ENCODE peak calls at places on chromosomes 6 and 20, in nine cellular contexts. Y is breast epithelium; P is hepatocyte; Q is upper lobe of right lung; Z is adrenal gland; S is naive thymus-derived CD4-positive, alpha-beta T cell; W is ovary; X is psoas muscle; G is uterus. U is an unnamed sample.
A peak's percentile ranks its signal among the peaks of the same experiment; 100 is the strongest.

GRCh38 chr6:11425431-11425871 is 112.1 kb upstream of the TMEM170B start:
- DNase-seq in P (no peak), W (no peak), Z (no peak), X (no peak), Q (no peak), G (no peak), S (no peak), Y (no peak), U (no peak)

GRCh38 chr20:54212226-54212625 is 4.3 kb downstream of the PFDN4 start:
- DNase-seq in P (no peak), S (no peak), W (no peak), Y (no peak), X (no peak), Z (no peak), G (no peak), Q (no peak), U (no peak)

GRCh38 chr20:49676581-49677291 is 36.9 kb downstream of the B4GALT5 start:
- DNase-seq in S (no peak), W (no peak), Q (no peak), G (no peak), P (no peak), X (no peak), Y (no peak), Z (no peak), U (no peak)

GRCh38 chr6:136703331-136703846 is 88.9 kb downstream of the MAP3K5 start:
- DNase-seq in Z (no peak), W (no peak), G (no peak), X (no peak), S (no peak), Y (no peak), P (no peak), Q (no peak), U (no peak)

GRCh38 chr20:48930035-48930434 is 8.5 kb downstream of the ARFGEF2 start:
- DNase-seq in Q (no peak), Z (no peak), S (no peak), P (no peak), X (no peak), Y (no peak), W (no peak), G (no peak), U (no peak)

GRCh38 chr6:145345094-145345493 is 390.2 kb downstream of the EPM2A start:
- DNase-seq in Q (no peak), S (no peak), G (no peak), P (no peak), Z (no peak), W (no peak), Y (no peak), X (no peak), U (no peak)

GRCh38 chr6:66376021-66376420 is 669.0 kb upstream of the EYS start:
- DNase-seq in P (no peak), G (no peak), W (no peak), X (no peak), S (no peak), Y (no peak), Q (no peak), Z (no peak), U (no peak)

GRCh38 chr6:125806813-125807212 is 16.1 kb downstream of the NCOA7 start:
- DNase-seq in S (no peak), Z (no peak), G (no peak), W (no peak), X (no peak), P (no peak), Q (no peak), Y (no peak), U (no peak)

GRCh38 chr6:70310063-70310694 is 7.3 kb upstream of the COL9A1 start:
- DNase-seq in G (no peak), W (no peak), Q (no peak), Y (no peak), P (peak; percentile 63), Z (no peak), X (no peak), S (peak; percentile 8), U (no peak)

GRCh38 chr6:39930540-39930939 is 3.7 kb downstream of the MOCS1 start:
- DNase-seq in G (no peak), P (no peak), Z (no peak), Q (no peak), X (no peak), W (no peak), Y (no peak), S (no peak), U (no peak)
- H3K27ac ChIP-seq in G (peak overlapping the region; percentile 30), P (no peak overlapping the region), Z (peak overlapping the region; percentile 47), Q (peak overlapping the region; percentile 49), X (peak overlapping the region; percentile 94), W (no peak overlapping the region), Y (peak overlapping the region; percentile 75), S (no peak overlapping the region), U (peak overlapping the region; percentile 12)

DNA sequence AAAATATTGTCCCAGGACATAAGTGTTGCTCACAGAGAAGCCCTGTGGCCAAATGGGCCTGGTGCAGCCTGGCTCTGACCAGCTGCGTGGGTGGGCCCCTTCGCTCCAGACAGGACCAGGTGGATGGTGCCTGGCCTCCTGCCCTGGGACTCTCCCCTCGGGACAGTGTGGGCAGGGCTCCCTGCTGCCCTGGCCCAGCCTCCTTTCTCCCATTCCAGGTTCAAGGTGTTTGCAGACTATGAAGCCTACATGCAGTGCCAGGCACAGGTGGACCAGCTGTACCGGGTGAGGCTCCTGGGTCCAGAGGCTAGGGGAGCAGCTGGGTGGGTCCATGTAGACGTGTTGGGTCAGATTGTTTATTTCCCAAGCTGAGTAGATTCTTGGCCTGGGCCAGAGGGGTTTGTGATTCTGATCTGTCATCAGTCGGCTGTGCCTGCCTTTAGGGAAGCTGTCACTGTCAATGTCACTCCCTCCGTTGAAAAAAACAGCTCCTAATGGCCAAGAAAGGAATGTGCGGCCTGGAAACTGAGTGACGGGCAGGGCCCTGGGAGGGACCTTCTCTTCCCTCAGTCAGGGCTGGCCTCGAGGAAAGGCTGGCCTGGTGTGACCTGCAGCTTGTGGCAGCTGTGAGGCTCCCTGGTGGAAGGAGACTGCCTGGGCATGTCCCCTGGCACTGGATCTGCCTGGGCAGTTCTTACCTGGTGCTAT is 47.7 kb downstream of the PYGB start:
- DNase-seq in P (no peak), Y (peak; percentile 61), G (no peak), X (peak; percentile 64), Q (no peak), W (no peak), S (no peak), Z (peak; percentile 92), U (no peak)
- H3K27ac ChIP-seq in P (peak overlapping the region; percentile 27), Y (peak overlapping the region; percentile 79), G (no peak overlapping the region), X (peak overlapping the region; percentile 84), Q (peak overlapping the region; percentile 40), W (no peak overlapping the region), S (no peak overlapping the region), Z (peak overlapping the region; percentile 81), U (peak overlapping the region; percentile 75)

GRCh38 chr6:4775591-4776492 is at the start of gene CDYL:
- DNase-seq in Q (peak; percentile 95), Z (peak; percentile 86), Y (peak; percentile 82), W (peak; percentile 89), P (peak; percentile 97), X (peak; percentile 91), S (peak; percentile 88), G (peak; percentile 89), U (peak; percentile 22)
- H3K27ac ChIP-seq in Q (peak within 1 kb of the TSS; percentile 71), Z (peak within 1 kb of the TSS; percentile 66), Y (peak within 1 kb of the TSS; percentile 94), W (peak within 1 kb of the TSS; percentile 42), P (peak within 1 kb of the TSS; percentile 95), X (peak within 1 kb of the TSS; percentile 75), S (peak within 1 kb of the TSS; percentile 63), G (peak within 1 kb of the TSS; percentile 92), U (peak within 1 kb of the TSS; percentile 96)

DNA sequence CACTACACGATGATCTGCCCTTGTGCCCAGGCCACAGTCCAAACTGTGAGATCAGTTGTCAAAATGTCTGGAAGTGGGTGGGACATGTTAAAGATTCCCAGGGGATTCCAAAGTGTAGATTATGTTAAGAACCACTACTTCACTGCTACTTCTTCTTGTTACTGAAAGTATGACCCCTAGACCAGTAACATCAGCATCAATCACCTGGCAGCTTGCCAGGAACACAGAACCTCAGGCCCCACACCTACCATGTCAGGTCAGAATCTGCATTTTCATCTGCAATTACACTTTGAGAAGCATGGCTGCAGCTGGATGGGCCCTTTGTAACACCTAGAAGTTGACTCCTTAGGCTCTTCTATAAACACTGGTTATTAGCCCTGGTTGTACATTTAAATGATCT is 36.1 kb downstream of the RFPL4B start:
- DNase-seq in Q (no peak), G (no peak), Z (no peak), P (no peak), X (no peak), S (no peak), Y (no peak), W (no peak), U (no peak)
- H3K27ac ChIP-seq in Q (no peak overlapping the region), G (no peak overlapping the region), Z (no peak overlapping the region), P (no peak overlapping the region), X (no peak overlapping the region), S (no peak overlapping the region), Y (no peak overlapping the region), W (no peak overlapping the region), U (no peak overlapping the region)

GRCh38 chr6:143535189-143535614 is 23.7 kb upstream of the FUCA2 start:
- DNase-seq in P (peak; percentile 30), Q (no peak), S (no peak), G (no peak), W (no peak), Z (no peak), Y (no peak), X (no peak), U (no peak)

GRCh38 chr6:143536866-143537691 is 25.6 kb upstream of the FUCA2 start:
- DNase-seq in Q (peak; percentile 86), G (peak; percentile 40), X (peak; percentile 52), S (peak; percentile 57), W (peak; percentile 41), P (peak; percentile 84), Y (no peak), Z (peak; percentile 64), U (no peak)

GRCh38 chr6:143538374-143538773 is 26.9 kb upstream of the FUCA2 start:
- DNase-seq in Z (no peak), W (no peak), S (no peak), P (no peak), Y (no peak), X (no peak), G (no peak), Q (no peak), U (no peak)

GRCh38 chr6:143539106-143539505 is 27.6 kb upstream of the FUCA2 start:
- DNase-seq in Q (no peak), Z (no peak), S (no peak), W (no peak), Y (no peak), P (no peak), X (no peak), G (no peak), U (no peak)

DNA sequence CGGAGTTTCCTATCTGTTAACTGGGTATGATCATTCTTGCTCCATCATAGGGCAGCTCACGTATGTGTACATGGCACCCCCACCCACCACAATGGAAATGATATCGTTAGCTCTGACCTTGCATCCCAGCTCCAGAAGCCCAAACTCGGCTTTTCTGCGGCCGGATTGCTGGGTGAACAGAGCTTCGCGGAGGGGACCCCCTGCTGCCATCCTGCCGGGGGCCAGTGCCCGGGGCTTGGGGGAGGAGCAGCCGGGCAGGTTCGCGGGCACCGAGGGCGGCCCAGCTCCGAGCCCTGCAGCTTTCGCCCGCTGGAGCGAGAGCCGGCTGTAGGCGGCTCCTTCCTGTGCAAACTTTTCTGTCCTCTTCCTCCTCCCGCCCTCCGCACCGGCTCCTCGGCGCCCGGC is 24.9 kb upstream of the FUCA2 start:
- DNase-seq in P (no peak), Y (no peak), X (peak; percentile 28), Q (peak; percentile 83), G (peak; percentile 24), Z (peak; percentile 54), S (peak; percentile 35), W (peak; percentile 28), U (no peak)
- H3K27ac ChIP-seq in P (peak overlapping the region; percentile 95), Y (peak overlapping the region; percentile 82), X (no peak overlapping the region), Q (peak overlapping the region; percentile 26), G (no peak overlapping the region), Z (peak overlapping the region; percentile 76), S (peak overlapping the region; percentile 54), W (peak overlapping the region; percentile 42), U (peak overlapping the region; percentile 80)

U was measured in esophagus squamous epithelium.